ENCODE peak calls at places on chromosomes 3 and 15, in eight cellular contexts. A is IMR-90; J is stimulated activated naive B cell treated with anti-CD40 and anti-IgM and Interleukin-4, amounts not matched to agents 10 μg/mL and 1 μg/mL and 100 μg/mL, for 72 hours; F is activated CD4-positive, CD25-positive, alpha-beta regulatory T cell treated with anti-CD3 and anti-CD28 coated beads, Interleukin-2, amount 50 U/mL, for 72 hours; V is Daoy; M is D721Med; D is foreskin fibroblast; R is HT-29. X is an unnamed sample.

GRCh38 chr15:31342781-31343626 is 16.4 kb downstream of the KLF13 start:
- DNase-seq in A (no peak), J (no peak), F (no peak), V (no peak), M (no peak), D (no peak), R (no peak), X (no peak)

GRCh38 chr15:70789213-70789612 is 25.9 kb upstream of the UACA start:
- DNase-seq in A (peak), J (no peak), F (no peak), V (peak), M (no peak), D (peak), R (no peak), X (no peak)

GRCh38 chr15:60526127-60526616 is 47.2 kb upstream of the ICE2 start:
- DNase-seq in A (no peak), J (no peak), F (no peak), V (no peak), M (no peak), D (no peak), R (peak), X (no peak)

GRCh38 chr3:177646749-177647148 is 449.5 kb upstream of the TBL1XR1 start:
- DNase-seq in A (no peak), J (no peak), F (no peak), V (no peak), M (no peak), D (no peak), R (no peak), X (no peak)

GRCh38 chr15:40449275-40449674 is 8.5 kb downstream of the BAHD1 start:
- DNase-seq in A (peak), J (no peak), F (no peak), V (peak), M (no peak), D (peak), R (no peak), X (no peak)

GRCh38 chr3:156762631-156763185 is 63.4 kb upstream of the LEKR1 start:
- DNase-seq in A (peak), J (no peak), F (no peak), V (peak), M (no peak), D (peak), R (no peak), X (no peak)

GRCh38 chr3:141769171-141769894 is 6.1 kb downstream of the GRK7 start:
- DNase-seq in A (peak), J (no peak), F (no peak), V (no peak), M (no peak), D (peak), R (no peak), X (no peak)

GRCh38 chr3:149090907-149091306 is 4.6 kb upstream of the HLTF start:
- DNase-seq in A (no peak), J (no peak), F (no peak), V (no peak), M (no peak), D (no peak), R (no peak), X (no peak)

GRCh38 chr15:45630958-45631691 is 3.7 kb upstream of the SQOR start:
- DNase-seq in A (peak), J (no peak), F (no peak), V (peak), M (no peak), D (peak), R (no peak), X (no peak)

GRCh38 chr15:29571728-29572454 is 250.4 kb downstream of the TJP1 start:
- DNase-seq in A (no peak), J (no peak), F (no peak), V (peak), M (no peak), D (peak), R (peak), X (no peak)

GRCh38 chr15:97902140-97902780 is 58.2 kb upstream of the ARRDC4 start:
- DNase-seq in A (peak), J (no peak), F (no peak), V (peak), M (no peak), D (peak), R (peak), X (no peak)

GRCh38 chr3:127955680-127956079 is 40.6 kb downstream of the KBTBD12 start:
- DNase-seq in A (no peak), J (no peak), F (no peak), V (no peak), M (no peak), D (no peak), R (no peak), X (no peak)

GRCh38 chr3:148146947-148147346 is 550.8 kb upstream of the AGTR1 start:
- DNase-seq in A (peak), J (no peak), F (no peak), V (no peak), M (no peak), D (peak), R (peak), X (no peak)

GRCh38 chr3:124845406-124845805 is 41.8 kb downstream of the ITGB5 start:
- DNase-seq in A (peak), J (no peak), F (no peak), V (peak), M (no peak), D (peak), R (peak), X (no peak)

GRCh38 chr15:101156509-101157159 is 95.2 kb downstream of the CHSY1 start:
- DNase-seq in A (peak), J (peak), F (no peak), V (peak), M (no peak), D (peak), R (no peak), X (no peak)

GRCh38 chr3:138284957-138285477 is 44.6 kb downstream of the NME9 start:
- DNase-seq in A (no peak), J (no peak), F (no peak), V (no peak), M (no peak), D (no peak), R (peak), X (no peak)

GRCh38 chr3:53259427-53260259 is 3.8 kb upstream of the TKT start:
- DNase-seq in A (no peak), J (no peak), F (no peak), V (no peak), M (no peak), D (peak), R (no peak), X (no peak)

GRCh38 chr3:195808741-195809290 is 2.9 kb downstream of the MUC4 start:
- DNase-seq in A (no peak), J (no peak), F (no peak), V (no peak), M (no peak), D (no peak), R (no peak), X (no peak)

GRCh38 chr3:126731044-126731443 is 27.0 kb downstream of the CHCHD6 start:
- DNase-seq in A (no peak), J (no peak), F (no peak), V (no peak), M (no peak), D (no peak), R (no peak), X (no peak)

GRCh38 chr15:101049856-101050646 is 130.9 kb downstream of the LRRK1 start:
- DNase-seq in A (no peak), J (no peak), F (no peak), V (no peak), M (no peak), D (peak), R (no peak), X (no peak)

GRCh38 chr3:140252812-140253656 is 318.0 kb downstream of the CLSTN2 start:
- DNase-seq in A (no peak), J (no peak), F (no peak), V (peak), M (no peak), D (no peak), R (no peak), X (no peak)

GRCh38 chr3:156604642-156605144 is 49.8 kb upstream of the SSR3 start:
- DNase-seq in A (no peak), J (no peak), F (no peak), V (no peak), M (no peak), D (no peak), R (no peak), X (no peak)

GRCh38 chr3:23263796-23264195 is 60.7 kb downstream of the UBE2E2 start:
- DNase-seq in A (peak), J (no peak), F (no peak), V (no peak), M (no peak), D (peak), R (no peak), X (no peak)

GRCh38 chr3:121883507-121883906 is 10.7 kb upstream of the SLC15A2 start:
- DNase-seq in A (peak), J (no peak), F (no peak), V (peak), M (no peak), D (peak), R (peak), X (peak)

GRCh38 chr15:84840255-84840654 is 23.1 kb downstream of the ALPK3 start:
- DNase-seq in A (no peak), J (no peak), F (no peak), V (no peak), M (no peak), D (no peak), R (no peak), X (no peak)

GRCh38 chr15:33013827-33014445 is 180.6 kb downstream of the FMN1 start:
- DNase-seq in A (peak), J (no peak), F (no peak), V (peak), M (no peak), D (peak), R (peak), X (no peak)

GRCh38 chr3:107062310-107062709 is 314.9 kb upstream of the CCDC54 start:
- DNase-seq in A (no peak), J (no peak), F (no peak), V (no peak), M (no peak), D (no peak), R (no peak), X (no peak)

GRCh38 chr3:13229291-13229949 is 156.2 kb upstream of the IQSEC1 start:
- DNase-seq in A (peak), J (no peak), F (no peak), V (peak), M (no peak), D (no peak), R (peak), X (peak)

GRCh38 chr15:96328101-96328958 is 2.2 kb upstream of the NR2F2 start:
- DNase-seq in A (no peak), J (no peak), F (no peak), V (no peak), M (no peak), D (peak), R (peak), X (no peak)

GRCh38 chr15:81783586-81783985 is 262.2 kb downstream of the MEX3B start:
- DNase-seq in A (no peak), J (no peak), F (no peak), V (no peak), M (peak), D (no peak), R (no peak), X (no peak)

GRCh38 chr15:56978898-56979662 is 60.6 kb downstream of the TCF12 start:
- DNase-seq in A (peak), J (no peak), F (no peak), V (no peak), M (no peak), D (peak), R (peak), X (no peak)

X was measured in NCI-H2029 treated with DMSO at 0.1 percent for 48 hours.